ENCODE peak calls at places on chromosomes 11 and 22, in ten cellular contexts. C is heart right ventricle; Z is RWPE2; S is gastrocnemius medialis; Q is activated CD8-positive, alpha-beta T cell treated with anti-CD3 and anti-CD28 coated beads, Interleukin-2, amount 10 ng/mL, durations not matched to agents 7 days and 5 days; E is activated naive CD8-positive, alpha-beta T cell treated with anti-CD3 and anti-CD28 coated beads, Interleukin-2, amount 50 U/mL, for 24 hours; R is Panc1; I is activated naive CD4-positive, alpha-beta T cell treated with anti-CD3 and anti-CD28 coated beads, Interleukin-2, amount 50 U/mL, for 72 hours; V is gastroesophageal sphincter; B is A549. G is an unnamed sample.

GRCh38 chr11:131408011-131408640 is 37.7 kb downstream of the NTM start:
- ATAC-seq in Q (no peak), V (peak), Z (peak), E (no peak), B (peak), S (no peak), I (no peak), R (peak), C (peak), G (no peak)

GRCh38 chr11:46902694-46903093 is 15.7 kb downstream of the LRP4 start:
- ATAC-seq in V (no peak), R (no peak), S (no peak), E (no peak), I (no peak), Z (no peak), C (no peak), Q (no peak), B (peak), G (no peak)

GRCh38 chr22:29342577-29343312 is 27.2 kb upstream of the RASL10A start:
- ATAC-seq in I (no peak), S (no peak), V (no peak), C (no peak), E (peak), R (no peak), B (peak), Z (peak), Q (no peak), G (no peak)

GRCh38 chr11:128628686-128629085 is 41.3 kb upstream of the ETS1 start:
- ATAC-seq in Z (no peak), Q (no peak), V (no peak), R (no peak), I (peak), C (peak), S (no peak), B (no peak), E (peak), G (peak)

GRCh38 chr22:44407404-44408226 is 90.4 kb downstream of the RTL6 start:
- ATAC-seq in B (no peak), V (no peak), R (no peak), E (no peak), I (no peak), C (peak), Q (no peak), S (no peak), Z (no peak), G (no peak)

GRCh38 chr22:40919446-40919845 is 31.7 kb upstream of the RBX1 start:
- ATAC-seq in C (no peak), S (no peak), V (peak), Q (no peak), R (no peak), I (no peak), E (no peak), B (no peak), Z (no peak), G (no peak)

GRCh38 chr11:118689503-118689851 is 10.0 kb upstream of the TREH start:
- ATAC-seq in E (no peak), I (peak), Q (no peak), S (peak), Z (peak), V (no peak), B (peak), C (peak), R (peak), G (peak)

GRCh38 chr11:114953039-114953438 is 274.7 kb downstream of the NXPE2 start:
- ATAC-seq in Q (no peak), V (no peak), C (no peak), Z (no peak), E (no peak), S (no peak), B (no peak), R (no peak), I (no peak), G (no peak)

GRCh38 chr22:44442856-44443595 is 55.0 kb downstream of the RTL6 start:
- ATAC-seq in B (no peak), C (peak), Z (no peak), I (no peak), S (no peak), Q (no peak), E (no peak), V (no peak), R (no peak), G (no peak)

GRCh38 chr11:74550991-74551753 is 41.2 kb upstream of the POLD3 start:
- ATAC-seq in S (no peak), C (no peak), V (no peak), I (no peak), Z (no peak), Q (no peak), R (peak), B (peak), E (no peak), G (no peak)

GRCh38 chr22:46374663-46375474 is 39.4 kb downstream of the TRMU start:
- ATAC-seq in S (no peak), Z (no peak), V (no peak), I (no peak), C (no peak), R (no peak), B (no peak), Q (no peak), E (no peak), G (no peak)

GRCh38 chr11:35304393-35304790 is 115.0 kb downstream of the SLC1A2 start:
- ATAC-seq in E (peak), Z (no peak), C (peak), I (peak), B (peak), R (no peak), S (no peak), Q (peak), V (no peak), G (peak)

GRCh38 chr11:95512682-95513081 is 276.9 kb downstream of the FAM76B start:
- ATAC-seq in R (no peak), Z (peak), I (no peak), B (peak), C (peak), V (peak), E (no peak), S (peak), Q (no peak), G (no peak)

GRCh38 chr11:11813288-11813962 is 28.3 kb upstream of the USP47 start:
- ATAC-seq in Z (peak), R (peak), S (peak), I (no peak), V (peak), E (no peak), Q (no peak), C (peak), B (peak), G (no peak)

G was measured in activated T-helper 17 cell treated with anti-CD3 and anti-CD28 coated beads, Interleukin-2, amount 50 U/mL, for 72 hours.